ENCODE peak calls at places on chromosomes 4 and X, in five cellular contexts. U is AG10803, M is psoas muscle, C is astrocyte, J is foreskin fibroblast. N is an unnamed sample.

GRCh38 chr4:52588097-52588496 is 71.0 kb downstream of the USP46 start:
- DNase-seq in J (peak), C (no peak), M (peak), U (peak), N (no peak)

GRCh38 chr4:87002682-87003043 is 67.9 kb downstream of the AFF1 start:
- DNase-seq in J (no peak), M (no peak), C (no peak), U (no peak), N (no peak)

GRCh38 chr4:65670331-65671031 is at the start of gene EPHA5:
- DNase-seq in M (peak), C (peak), J (peak), U (peak), N (peak)

GRCh38 chrX:70433848-70434351 is 10.7 kb upstream of the DLG3 start:
- DNase-seq in U (peak), J (peak), M (peak), C (peak), N (no peak)

GRCh38 chr4:153428816-153429592 is 37.2 kb upstream of the TMEM131L start:
- DNase-seq in C (no peak), J (no peak), U (no peak), M (no peak), N (no peak)

GRCh38 chrX:17692709-17693346 is 44.5 kb upstream of the SCML1 start:
- DNase-seq in M (peak), J (peak), U (peak), C (peak), N (peak)

GRCh38 chr4:61838072-61838471 is 637.9 kb downstream of the ADGRL3 start:
- DNase-seq in C (no peak), M (no peak), U (no peak), J (no peak), N (no peak)

GRCh38 chr4:177051473-177052060 is 258.1 kb upstream of the NEIL3 start:
- DNase-seq in U (no peak), M (no peak), J (peak), C (no peak), N (no peak)

GRCh38 chrX:3733043-3733430 is 19.6 kb upstream of the PRKX start:
- DNase-seq in U (no peak), C (no peak), J (no peak), M (no peak), N (no peak)

GRCh38 chr4:8098506-8098905 is 60.1 kb downstream of the ABLIM2 start:
- DNase-seq in U (no peak), J (no peak), C (no peak), M (peak), N (no peak)

GRCh38 chr4:163356104-163356503 is 12.4 kb downstream of the NPY5R start:
- DNase-seq in M (no peak), C (no peak), J (no peak), U (no peak), N (no peak)
- TF ChIP-seq CTCF in M (no peak), C (no peak), J (no peak), U (no peak), N (no peak)

GRCh38 chr4:160808174-160808573 is 1355.6 kb downstream of the FSTL5 start:
- DNase-seq in J (no peak), M (no peak), C (no peak), U (no peak), N (no peak)
- TF ChIP-seq CTCF in J (no peak), M (no peak), C (no peak), U (no peak), N (no peak)

GRCh38 chrX:111164728-111165127 is 68.7 kb downstream of the PAK3 start:
- DNase-seq in M (no peak), C (no peak), U (peak), J (peak), N (no peak)
- TF ChIP-seq CTCF in M (peak), C (peak), U (peak), J (no peak), N (peak)

GRCh38 chr4:80365928-80366327 is 30.4 kb downstream of the CFAP299 start:
- DNase-seq in C (peak), U (peak), J (peak), M (peak), N (peak)

GRCh38 chr4:80362578-80363181 is 27.1 kb downstream of the CFAP299 start:
- DNase-seq in M (no peak), J (peak), U (peak), C (peak), N (no peak)

GRCh38 chr4:80360102-80360501 is 24.6 kb downstream of the CFAP299 start:
- DNase-seq in M (no peak), C (no peak), J (no peak), U (no peak), N (no peak)

GRCh38 chr4:80360900-80361299 is 25.4 kb downstream of the CFAP299 start:
- DNase-seq in U (no peak), M (no peak), C (no peak), J (peak), N (no peak)

GRCh38 chr4:80361329-80361900 is 25.9 kb downstream of the CFAP299 start:
- DNase-seq in M (no peak), C (no peak), J (peak), U (peak), N (no peak)
- TF ChIP-seq CTCF in M (peak), C (peak), J (peak), U (peak), N (peak)

DNA sequence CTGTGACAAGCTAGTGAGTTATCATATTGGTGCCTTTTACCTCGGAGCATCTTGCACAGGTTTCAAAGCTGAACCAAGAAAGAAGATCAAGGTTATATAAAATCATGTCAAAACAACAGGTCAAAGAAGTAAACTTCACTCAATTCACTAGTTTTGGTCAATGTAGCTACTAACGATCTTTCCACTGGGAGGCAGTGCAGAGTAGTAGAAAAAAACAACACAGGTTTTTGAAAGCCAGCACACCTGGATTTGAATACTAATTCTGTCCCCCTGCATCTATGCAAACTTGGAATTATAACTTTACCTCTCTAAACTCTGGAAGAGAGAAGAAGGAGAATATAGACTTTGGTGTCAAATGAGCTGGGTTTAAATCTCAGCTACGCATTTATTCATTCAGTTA is 266.1 kb downstream of the GRIA3 start:
- DNase-seq in U (no peak), M (no peak), C (no peak), J (peak), N (no peak)
- TF ChIP-seq CTCF in U (peak), M (no peak), C (peak), J (peak), N (peak)

GRCh38 chrX:72130762-72131231 is 918 bp downstream of the RTL5 start:
- DNase-seq in J (no peak), U (no peak), M (no peak), C (no peak), N (no peak)

GRCh38 chrX:72132456-72132855 is 741 bp upstream of the RTL5 start:
- DNase-seq in M (no peak), J (no peak), U (no peak), C (no peak), N (no peak)

GRCh38 chrX:72130156-72130761 is 1.5 kb downstream of the RTL5 start:
- DNase-seq in J (no peak), M (no peak), C (no peak), U (no peak), N (no peak)

GRCh38 chrX:72129661-72130060 is 2.1 kb downstream of the RTL5 start:
- DNase-seq in J (no peak), M (no peak), U (no peak), C (no peak), N (no peak)

DNA sequence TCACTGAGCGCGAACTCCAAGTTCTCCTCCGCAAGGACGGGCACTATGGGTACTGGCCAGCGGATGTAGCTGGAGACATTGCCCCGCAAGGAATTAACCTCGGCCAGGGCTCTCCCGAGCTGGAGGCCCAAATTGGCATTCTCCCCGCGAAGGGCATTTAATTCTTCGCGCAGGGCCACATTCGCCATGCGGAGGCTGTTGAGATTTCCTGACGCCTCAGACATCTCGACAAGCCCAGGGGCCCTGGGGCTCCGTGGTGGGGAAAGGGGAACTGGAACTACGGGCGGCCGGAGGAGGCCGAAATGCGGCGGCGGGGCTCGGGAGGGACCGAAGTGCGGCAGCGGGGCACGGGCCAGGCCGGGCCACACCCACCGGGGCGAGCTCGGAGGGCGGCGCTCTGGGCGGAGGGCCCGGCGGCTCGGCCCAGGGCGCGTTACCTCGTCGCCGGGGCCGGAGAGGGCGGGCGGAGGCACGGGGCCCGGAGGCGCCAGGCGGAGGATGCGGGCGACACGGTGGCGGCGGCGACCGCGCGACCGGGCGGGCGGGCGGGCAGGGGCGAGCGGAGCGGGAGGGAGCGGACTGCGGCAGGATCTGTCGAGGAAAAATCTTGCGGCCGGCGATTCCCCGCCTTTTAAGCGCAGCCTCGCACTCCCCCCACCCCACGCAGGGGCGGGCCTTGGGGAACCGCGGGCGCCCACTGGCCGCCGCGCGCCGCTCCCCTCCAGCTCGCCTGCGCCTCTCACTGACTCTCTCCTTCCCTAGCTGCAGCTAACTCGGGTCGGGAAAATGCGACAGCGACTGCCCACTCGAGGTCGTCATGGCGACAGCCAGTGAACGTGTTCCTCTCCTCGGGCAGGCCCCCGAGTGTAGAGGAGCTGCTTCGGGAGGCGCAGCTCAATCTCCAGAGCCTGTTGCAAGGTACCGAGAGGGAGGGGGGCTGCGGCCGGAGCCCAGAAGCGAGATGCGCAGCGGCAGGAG is at the start of gene RTL5:
- DNase-seq in U (peak), M (peak), C (peak), J (peak), N (peak)
- TF ChIP-seq CTCF in U (no peak), M (no peak), C (no peak), J (no peak), N (no peak)

GRCh38 chrX:110836982-110837381 is 41.4 kb upstream of the CHRDL1 start:
- DNase-seq in M (no peak), U (no peak), J (no peak), C (no peak), N (no peak)
- TF ChIP-seq CTCF in M (no peak), U (no peak), J (peak), C (no peak), N (no peak)

GRCh38 chr4:48102303-48102702 is 31.7 kb downstream of the TXK start:
- DNase-seq in C (no peak), M (no peak), U (no peak), J (no peak), N (no peak)
- TF ChIP-seq CTCF in C (peak), M (no peak), U (peak), J (no peak), N (no peak)

GRCh38 chrX:30858098-30858497 is 31.0 kb downstream of the TAB3 start:
- DNase-seq in M (no peak), U (no peak), J (no peak), C (no peak), N (no peak)
- TF ChIP-seq CTCF in M (no peak), U (no peak), J (no peak), C (no peak), N (no peak)

N was measured in AG09319.